ENCODE peak calls at places on chromosome 4, in five cellular contexts. F, A, U, D and O are unnamed samples.

GRCh38 chr4:126405369-126405982 is 1090.7 kb downstream of the FAT4 start:
- DNase-seq in F (no peak), A (no peak), U (no peak), D (no peak), O (peak; percentile 39)

GRCh38 chr4:186852964-186853391 is 129.3 kb upstream of the FAT1 start:
- DNase-seq in F (no peak), A (no peak), U (no peak), D (no peak), O (no peak)

GRCh38 chr4:17482716-17483115 is 29.2 kb downstream of the QDPR start:
- DNase-seq in F (no peak), A (no peak), U (no peak), D (no peak), O (no peak)

GRCh38 chr4:122896270-122896669 is 26.1 kb downstream of the NUDT6 start:
- DNase-seq in F (no peak), A (no peak), U (no peak), D (no peak), O (no peak)

GRCh38 chr4:153257151-153257620 is 52.9 kb downstream of the TRIM2 start:
- DNase-seq in F (no peak), A (peak; percentile 70), U (no peak), D (no peak), O (peak; percentile 83)

GRCh38 chr4:127732623-127733199 is 2.5 kb downstream of the SLC25A31 start:
- DNase-seq in F (peak; percentile 38), A (peak; percentile 72), U (no peak), D (peak; percentile 12), O (peak; percentile 60)

GRCh38 chr4:14862881-14863280 is 139.4 kb upstream of the CPEB2 start:
- DNase-seq in F (no peak), A (no peak), U (peak; percentile 64), D (no peak), O (no peak)

GRCh38 chr4:83261307-83261706 is 23.3 kb downstream of the COQ2 start:
- DNase-seq in F (no peak), A (no peak), U (no peak), D (no peak), O (no peak)

GRCh38 chr4:17517664-17518063 is 2.7 kb downstream of the CLRN2 start:
- DNase-seq in F (no peak), A (no peak), U (no peak), D (no peak), O (no peak)

GRCh38 chr4:76752911-76753494 is 144.9 kb downstream of the SOWAHB start:
- DNase-seq in F (no peak), A (peak; percentile 60), U (no peak), D (no peak), O (peak; percentile 100)

GRCh38 chr4:122702939-122703338 is 29.6 kb upstream of the BBS12 start:
- DNase-seq in F (no peak), A (no peak), U (no peak), D (no peak), O (no peak)

DNA sequence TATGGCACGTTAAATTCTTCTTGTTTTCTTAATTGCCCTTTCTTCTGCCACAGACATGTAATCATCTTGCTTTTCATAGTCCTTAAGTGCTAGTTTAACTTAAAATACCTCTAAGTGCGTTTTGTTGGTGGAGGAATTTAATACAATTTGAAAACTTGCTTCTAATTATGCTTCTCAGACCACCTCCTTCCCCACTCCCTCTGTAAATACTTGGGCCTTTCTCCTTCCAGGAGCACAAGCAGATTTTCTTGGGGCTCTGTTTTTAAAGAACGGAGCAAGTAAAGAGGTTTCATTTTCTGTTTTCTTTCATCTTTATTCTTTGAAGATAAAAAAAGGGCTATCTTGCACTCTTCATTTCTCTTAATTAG is 559 bp upstream of the PCDH18 start:
- DNase-seq in F (no peak), A (no peak), U (no peak), D (no peak), O (no peak)
- TF ChIP-seq RCOR1 in F (no peak), A (no peak), U (no peak), D (no peak), O (no peak)

DNA sequence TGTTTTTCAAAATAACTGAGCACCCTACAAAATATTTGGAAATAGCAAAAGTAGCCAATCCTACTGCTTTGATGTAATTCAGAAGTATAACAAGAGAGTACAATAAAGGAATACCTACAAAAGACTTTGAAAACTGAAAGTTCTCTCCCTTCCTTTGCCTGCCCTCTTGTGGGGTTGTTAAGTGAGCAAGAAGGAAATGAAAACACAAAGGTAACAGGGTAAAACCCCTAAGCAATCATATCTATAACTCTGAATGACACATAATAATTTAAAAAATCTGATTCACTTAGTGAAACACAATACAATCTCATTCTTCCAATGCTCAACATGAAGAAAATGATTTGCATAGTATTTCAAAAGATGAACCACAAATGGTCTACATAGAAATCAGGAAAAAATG is 98.2 kb downstream of the FRYL start:
- DNase-seq in F (no peak), A (no peak), U (no peak), D (peak; percentile 35), O (peak; percentile 52)
- TF ChIP-seq RCOR1 in F (no peak), A (no peak), U (no peak), D (no peak), O (no peak)

GRCh38 chr4:47145630-47146029 is 114.3 kb downstream of the GABRB1 start:
- DNase-seq in F (no peak), A (no peak), U (no peak), D (peak; percentile 41), O (peak; percentile 92)
- TF ChIP-seq RCOR1 in F (no peak), A (no peak), U (no peak), D (no peak), O (no peak)

DNA sequence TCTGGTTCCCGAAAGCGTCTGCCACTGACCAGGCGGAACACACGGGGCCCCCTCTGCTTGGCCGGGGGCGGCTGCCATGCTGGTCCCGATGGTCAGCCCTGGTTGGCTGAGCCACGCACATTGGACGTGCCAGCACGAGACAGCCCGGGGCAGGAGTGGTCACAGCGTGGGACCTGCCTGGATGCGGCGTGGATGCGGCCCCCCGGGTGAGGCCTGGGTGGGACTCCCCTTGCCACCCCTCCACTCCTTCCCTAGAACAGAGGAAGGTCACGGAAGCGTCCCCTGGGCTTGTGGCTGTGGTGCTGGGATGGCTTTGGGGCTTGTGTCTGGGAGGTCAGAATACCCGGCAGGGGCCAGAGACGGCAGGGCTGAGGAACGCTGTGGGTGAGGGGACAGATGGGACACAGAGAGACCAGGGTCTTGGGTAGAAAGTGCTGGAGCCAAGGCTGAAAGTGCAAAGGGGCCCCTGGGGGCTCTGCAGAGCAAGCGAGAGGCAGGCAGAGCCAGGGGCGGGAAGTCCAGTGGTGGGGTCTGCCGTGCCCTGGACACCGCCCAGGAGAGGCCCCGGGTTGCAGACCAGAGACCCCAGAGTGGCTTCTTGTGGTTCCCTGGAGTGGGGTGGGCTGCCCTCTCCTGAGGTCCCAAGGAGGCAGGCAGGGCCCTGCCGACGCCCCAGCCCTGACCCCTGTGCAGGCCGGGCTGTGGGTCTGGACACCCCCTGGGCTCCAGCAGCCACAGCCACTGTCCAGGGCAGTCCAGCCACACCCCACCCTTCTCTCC is 8.6 kb upstream of the CPLX1 start:
- DNase-seq in F (no peak), A (no peak), U (no peak), D (no peak), O (no peak)
- TF ChIP-seq RCOR1 in F (no peak), A (no peak), U (no peak), D (no peak), O (no peak)